ENCODE peak calls at places on chromosomes 13 and 19, in six cellular contexts. One of them, this sample, is unnamed.

GRCh38 chr13:43298799-43299198 is 275.4 kb downstream of the DNAJC15 start:
- DNase-seq in C1 segment of cervical spinal cord: no peak
- DNase-seq in effector CD4-positive, alpha-beta T cell: no peak
- DNase-seq in AG20443: no peak
- DNase-seq in activated CD4-positive, CD25-positive, alpha-beta regulatory T cell: no peak
- DNase-seq in ascending aorta: no peak
- DNase-seq in this sample: no peak

GRCh38 chr13:49681837-49682236 is 9.4 kb downstream of the EBPL start:
- DNase-seq in C1 segment of cervical spinal cord: no peak
- DNase-seq in effector CD4-positive, alpha-beta T cell: no peak
- DNase-seq in AG20443: peak
- DNase-seq in activated CD4-positive, CD25-positive, alpha-beta regulatory T cell: no peak
- DNase-seq in ascending aorta: no peak
- DNase-seq in this sample: no peak

GRCh38 chr13:111531505-111531904 is 211.1 kb downstream of the TEX29 start:
- DNase-seq in C1 segment of cervical spinal cord: no peak
- DNase-seq in effector CD4-positive, alpha-beta T cell: no peak
- DNase-seq in AG20443: no peak
- DNase-seq in activated CD4-positive, CD25-positive, alpha-beta regulatory T cell: no peak
- DNase-seq in ascending aorta: no peak
- DNase-seq in this sample: no peak

GRCh38 chr13:110965038-110965754 is 50.3 kb upstream of the ANKRD10 start:
- DNase-seq in C1 segment of cervical spinal cord: no peak
- DNase-seq in effector CD4-positive, alpha-beta T cell: no peak
- DNase-seq in AG20443: no peak
- DNase-seq in activated CD4-positive, CD25-positive, alpha-beta regulatory T cell: no peak
- DNase-seq in ascending aorta: no peak
- DNase-seq in this sample: no peak

GRCh38 chr19:29530549-29531457 is 5.0 kb downstream of the VSTM2B start:
- DNase-seq in C1 segment of cervical spinal cord: no peak
- DNase-seq in effector CD4-positive, alpha-beta T cell: no peak
- DNase-seq in AG20443: no peak
- DNase-seq in activated CD4-positive, CD25-positive, alpha-beta regulatory T cell: no peak
- DNase-seq in ascending aorta: no peak
- DNase-seq in this sample: no peak

GRCh38 chr19:29836409-29836825 is 24.6 kb downstream of the CCNE1 start:
- DNase-seq in C1 segment of cervical spinal cord: no peak
- DNase-seq in effector CD4-positive, alpha-beta T cell: no peak
- DNase-seq in AG20443: no peak
- DNase-seq in activated CD4-positive, CD25-positive, alpha-beta regulatory T cell: no peak
- DNase-seq in ascending aorta: no peak
- DNase-seq in this sample: no peak

GRCh38 chr13:99320693-99321481 is 13.7 kb upstream of the GPR183 start:
- DNase-seq in C1 segment of cervical spinal cord: no peak
- DNase-seq in effector CD4-positive, alpha-beta T cell: peak
- DNase-seq in AG20443: peak
- DNase-seq in activated CD4-positive, CD25-positive, alpha-beta regulatory T cell: no peak
- DNase-seq in ascending aorta: no peak
- DNase-seq in this sample: peak

GRCh38 chr13:76148926-76149325 is 512.8 kb downstream of the LMO7 start:
- DNase-seq in C1 segment of cervical spinal cord: no peak
- DNase-seq in effector CD4-positive, alpha-beta T cell: no peak
- DNase-seq in AG20443: peak
- DNase-seq in activated CD4-positive, CD25-positive, alpha-beta regulatory T cell: no peak
- DNase-seq in ascending aorta: no peak
- DNase-seq in this sample: no peak

GRCh38 chr19:18259848-18260247 is 14.4 kb downstream of the IQCN start:
- DNase-seq in C1 segment of cervical spinal cord: no peak
- DNase-seq in effector CD4-positive, alpha-beta T cell: no peak
- DNase-seq in AG20443: peak
- DNase-seq in activated CD4-positive, CD25-positive, alpha-beta regulatory T cell: no peak
- DNase-seq in ascending aorta: no peak
- DNase-seq in this sample: no peak

GRCh38 chr13:82010780-82011179 is 1669.9 kb upstream of the SPRY2 start:
- DNase-seq in C1 segment of cervical spinal cord: no peak
- DNase-seq in effector CD4-positive, alpha-beta T cell: no peak
- DNase-seq in AG20443: no peak
- DNase-seq in activated CD4-positive, CD25-positive, alpha-beta regulatory T cell: no peak
- DNase-seq in ascending aorta: no peak
- DNase-seq in this sample: no peak

GRCh38 chr19:926595-927043 is 784 bp downstream of the ARID3A start:
- DNase-seq in C1 segment of cervical spinal cord: no peak
- DNase-seq in effector CD4-positive, alpha-beta T cell: no peak
- DNase-seq in AG20443: no peak
- DNase-seq in activated CD4-positive, CD25-positive, alpha-beta regulatory T cell: no peak
- DNase-seq in ascending aorta: no peak
- DNase-seq in this sample: no peak

GRCh38 chr19:12647047-12647446 is 19.5 kb downstream of the MAN2B1 start:
- DNase-seq in C1 segment of cervical spinal cord: no peak
- DNase-seq in effector CD4-positive, alpha-beta T cell: no peak
- DNase-seq in AG20443: peak
- DNase-seq in activated CD4-positive, CD25-positive, alpha-beta regulatory T cell: no peak
- DNase-seq in ascending aorta: no peak
- DNase-seq in this sample: no peak

GRCh38 chr13:30791354-30791921 is 56.1 kb downstream of the ALOX5AP start:
- DNase-seq in C1 segment of cervical spinal cord: no peak
- DNase-seq in effector CD4-positive, alpha-beta T cell: no peak
- DNase-seq in AG20443: peak
- DNase-seq in activated CD4-positive, CD25-positive, alpha-beta regulatory T cell: no peak
- DNase-seq in ascending aorta: no peak
- DNase-seq in this sample: no peak

GRCh38 chr19:35231956-35232746 is 3.6 kb upstream of the FAM187B start:
- DNase-seq in C1 segment of cervical spinal cord: no peak
- DNase-seq in effector CD4-positive, alpha-beta T cell: no peak
- DNase-seq in AG20443: no peak
- DNase-seq in activated CD4-positive, CD25-positive, alpha-beta regulatory T cell: no peak
- DNase-seq in ascending aorta: no peak
- DNase-seq in this sample: no peak

GRCh38 chr19:8363803-8364771 is at the start of gene ANGPTL4:
- DNase-seq in C1 segment of cervical spinal cord: peak
- DNase-seq in effector CD4-positive, alpha-beta T cell: no peak
- DNase-seq in AG20443: peak
- DNase-seq in activated CD4-positive, CD25-positive, alpha-beta regulatory T cell: no peak
- DNase-seq in ascending aorta: no peak
- DNase-seq in this sample: no peak

GRCh38 chr19:39052243-39052746 is 19.9 kb upstream of the FBXO27 start:
- DNase-seq in C1 segment of cervical spinal cord: peak
- DNase-seq in effector CD4-positive, alpha-beta T cell: peak
- DNase-seq in AG20443: peak
- DNase-seq in activated CD4-positive, CD25-positive, alpha-beta regulatory T cell: peak
- DNase-seq in ascending aorta: no peak
- DNase-seq in this sample: peak

GRCh38 chr13:110812111-110812868 is 98.8 kb downstream of the ING1 start:
- DNase-seq in C1 segment of cervical spinal cord: no peak
- DNase-seq in effector CD4-positive, alpha-beta T cell: no peak
- DNase-seq in AG20443: peak
- DNase-seq in activated CD4-positive, CD25-positive, alpha-beta regulatory T cell: no peak
- DNase-seq in ascending aorta: no peak
- DNase-seq in this sample: no peak

GRCh38 chr13:103812966-103813365 is 746.7 kb upstream of the SLC10A2 start:
- DNase-seq in C1 segment of cervical spinal cord: no peak
- DNase-seq in effector CD4-positive, alpha-beta T cell: no peak
- DNase-seq in AG20443: no peak
- DNase-seq in activated CD4-positive, CD25-positive, alpha-beta regulatory T cell: no peak
- DNase-seq in ascending aorta: no peak
- DNase-seq in this sample: no peak

This sample was measured in T-helper 22 cell.